ENCODE peak calls at places on chromosome 15, in five cellular contexts. R, X, A, V and U are unnamed samples.

GRCh38 chr15:95296626-95297025 is 1033.9 kb upstream of the NR2F2 start:
- DNase-seq in R (no peak), X (no peak), A (no peak), V (no peak), U (no peak)

GRCh38 chr15:32098033-32098432 is 67.7 kb downstream of the CHRNA7 start:
- DNase-seq in R (no peak), X (no peak), A (no peak), V (no peak), U (no peak)

GRCh38 chr15:96348112-96349027 is 17.9 kb downstream of the NR2F2 start:
- DNase-seq in R (no peak), X (no peak), A (peak), V (no peak), U (no peak)

GRCh38 chr15:31974154-31974794 is 56.0 kb upstream of the CHRNA7 start:
- DNase-seq in R (no peak), X (no peak), A (no peak), V (no peak), U (no peak)

GRCh38 chr15:25238126-25238525 is 200.7 kb downstream of the UBE3A start:
- DNase-seq in R (peak), X (no peak), A (no peak), V (no peak), U (peak)

GRCh38 chr15:77874071-77874470 is 203.4 kb downstream of the TBC1D2B start:
- DNase-seq in R (no peak), X (no peak), A (no peak), V (no peak), U (no peak)

GRCh38 chr15:86892774-86893449 is 813.2 kb downstream of the AGBL1 start:
- DNase-seq in R (no peak), X (no peak), A (no peak), V (no peak), U (no peak)

GRCh38 chr15:64158363-64159134 is 4.3 kb downstream of the PPIB start:
- DNase-seq in R (no peak), X (no peak), A (no peak), V (no peak), U (no peak)

GRCh38 chr15:98568382-98569017 is 79.8 kb upstream of the IGF1R start:
- DNase-seq in R (no peak), X (no peak), A (no peak), V (no peak), U (no peak)

GRCh38 chr15:53586815-53587214 is 172.6 kb downstream of the WDR72 start:
- DNase-seq in R (no peak), X (peak), A (peak), V (peak), U (no peak)

GRCh38 chr15:99495430-99496301 is 70.1 kb upstream of the MEF2A start:
- DNase-seq in R (no peak), X (no peak), A (no peak), V (no peak), U (no peak)

GRCh38 chr15:41115652-41116115 is 396 bp downstream of the INO80 start:
- DNase-seq in R (peak), X (peak), A (peak), V (peak), U (peak)

GRCh38 chr15:29631076-29632070 is 190.9 kb downstream of the TJP1 start:
- DNase-seq in R (no peak), X (no peak), A (peak), V (peak), U (no peak)

GRCh38 chr15:78880828-78881227 is 8.1 kb downstream of the MORF4L1 start:
- DNase-seq in R (no peak), X (no peak), A (no peak), V (no peak), U (no peak)

GRCh38 chr15:20346082-20346805 is 195.4 kb downstream of the GOLGA6L6 start:
- DNase-seq in R (no peak), X (no peak), A (no peak), V (peak), U (peak)

GRCh38 chr15:64096486-64097431 is 977 bp downstream of the SNX1 start:
- DNase-seq in R (no peak), X (no peak), A (no peak), V (peak), U (no peak)

GRCh38 chr15:54119056-54119455 is 140.8 kb downstream of the UNC13C start:
- DNase-seq in R (no peak), X (no peak), A (no peak), V (no peak), U (no peak)

GRCh38 chr15:86624261-86625036 is 544.8 kb downstream of the AGBL1 start:
- DNase-seq in R (peak), X (no peak), A (peak), V (peak), U (no peak)

GRCh38 chr15:92629276-92629974 is 26.1 kb downstream of the FAM174B start:
- DNase-seq in R (peak), X (peak), A (peak), V (no peak), U (no peak)

GRCh38 chr15:32651229-32651837 is 9.8 kb downstream of the SCG5 start:
- DNase-seq in R (no peak), X (peak), A (peak), V (peak), U (no peak)

GRCh38 chr15:73454096-73454495 is 11.1 kb downstream of the REC114 start:
- DNase-seq in R (no peak), X (no peak), A (no peak), V (no peak), U (no peak)

GRCh38 chr15:99818872-99819271 is 85.6 kb upstream of the LYSMD4 start:
- DNase-seq in R (no peak), X (no peak), A (no peak), V (no peak), U (no peak)

GRCh38 chr15:41926184-41927056 is 32.6 kb upstream of the SPTBN5 start:
- DNase-seq in R (no peak), X (peak), A (peak), V (no peak), U (no peak)

GRCh38 chr15:52150043-52150825 is 37.7 kb upstream of the BCL2L10 start:
- DNase-seq in R (no peak), X (no peak), A (peak), V (no peak), U (no peak)

GRCh38 chr15:98865397-98866339 is 141.9 kb downstream of the PGPEP1L start:
- DNase-seq in R (peak), X (peak), A (peak), V (peak), U (no peak)

GRCh38 chr15:56244237-56244810 is 645 bp upstream of the RFX7 start:
- DNase-seq in R (peak), X (peak), A (peak), V (no peak), U (no peak)

GRCh38 chr15:99264125-99264524 is 12.8 kb downstream of the LRRC28 start:
- DNase-seq in R (no peak), X (no peak), A (no peak), V (no peak), U (no peak)

GRCh38 chr15:86229966-86230365 is 150.3 kb downstream of the AGBL1 start:
- DNase-seq in R (no peak), X (no peak), A (no peak), V (no peak), U (no peak)

GRCh38 chr15:68704496-68705021 is 116.1 kb downstream of the ANP32A start:
- DNase-seq in R (no peak), X (peak), A (no peak), V (no peak), U (no peak)

GRCh38 chr15:42955518-42955917 is 34.9 kb upstream of the TTBK2 start:
- DNase-seq in R (no peak), X (no peak), A (no peak), V (no peak), U (no peak)

GRCh38 chr15:27990411-27991338 is 108.4 kb downstream of the OCA2 start:
- DNase-seq in R (no peak), X (no peak), A (no peak), V (no peak), U (no peak)

GRCh38 chr15:56064152-56064551 is 70.7 kb upstream of the NEDD4 start:
- DNase-seq in R (no peak), X (no peak), A (no peak), V (no peak), U (no peak)

GRCh38 chr15:68517285-68517711 is 61.5 kb upstream of the CORO2B start:
- DNase-seq in R (peak), X (no peak), A (no peak), V (no peak), U (no peak)

GRCh38 chr15:57156210-57156887 is 220.0 kb upstream of the CGNL1 start:
- DNase-seq in R (no peak), X (no peak), A (no peak), V (no peak), U (no peak)

GRCh38 chr15:101193063-101193712 is 58.7 kb downstream of the CHSY1 start:
- DNase-seq in R (no peak), X (no peak), A (no peak), V (no peak), U (no peak)

GRCh38 chr15:39672666-39673065 is 91.8 kb downstream of the THBS1 start:
- DNase-seq in R (no peak), X (no peak), A (no peak), V (no peak), U (no peak)

GRCh38 chr15:50523736-50524318 is 22.6 kb downstream of the USP50 start:
- DNase-seq in R (no peak), X (no peak), A (no peak), V (no peak), U (no peak)

GRCh38 chr15:77824361-77824985 is 191.8 kb upstream of the LINGO1 start:
- DNase-seq in R (no peak), X (no peak), A (no peak), V (no peak), U (peak)

GRCh38 chr15:80662756-80663553 is 32.2 kb upstream of the ABHD17C start:
- DNase-seq in R (no peak), X (no peak), A (peak), V (no peak), U (no peak)

GRCh38 chr15:80659375-80659774 is 35.7 kb upstream of the ABHD17C start:
- DNase-seq in R (no peak), X (no peak), A (no peak), V (no peak), U (no peak)

GRCh38 chr15:80662129-80662528 is 33.0 kb upstream of the ABHD17C start:
- DNase-seq in R (no peak), X (no peak), A (no peak), V (no peak), U (no peak)

GRCh38 chr15:80665151-80665550 is 30.0 kb upstream of the ABHD17C start:
- DNase-seq in R (no peak), X (no peak), A (no peak), V (no peak), U (no peak)

DNA sequence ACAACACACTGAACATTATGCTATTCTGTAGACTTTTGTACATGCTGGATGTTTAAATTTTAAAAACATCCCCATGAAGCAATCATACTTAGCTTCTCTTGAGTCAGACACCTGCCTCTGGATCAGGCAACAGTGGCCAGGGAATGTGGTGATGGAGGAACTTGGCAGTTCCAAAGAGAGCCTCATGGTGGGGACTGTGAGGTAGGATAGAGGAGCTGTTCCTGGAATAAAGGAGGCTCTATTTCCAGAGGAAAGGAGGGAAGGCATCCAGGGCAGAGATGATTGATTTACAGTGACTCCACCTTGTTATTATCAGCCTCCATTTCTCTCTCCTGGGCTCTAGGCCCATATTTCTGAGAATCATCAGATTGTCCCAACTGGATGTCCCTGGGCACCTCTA is 35.0 kb upstream of the ABHD17C start:
- DNase-seq in R (no peak), X (peak), A (peak), V (no peak), U (no peak)
- TF ChIP-seq CTCF in R (peak), X (no peak), A (no peak), V (no peak), U (peak)

DNA sequence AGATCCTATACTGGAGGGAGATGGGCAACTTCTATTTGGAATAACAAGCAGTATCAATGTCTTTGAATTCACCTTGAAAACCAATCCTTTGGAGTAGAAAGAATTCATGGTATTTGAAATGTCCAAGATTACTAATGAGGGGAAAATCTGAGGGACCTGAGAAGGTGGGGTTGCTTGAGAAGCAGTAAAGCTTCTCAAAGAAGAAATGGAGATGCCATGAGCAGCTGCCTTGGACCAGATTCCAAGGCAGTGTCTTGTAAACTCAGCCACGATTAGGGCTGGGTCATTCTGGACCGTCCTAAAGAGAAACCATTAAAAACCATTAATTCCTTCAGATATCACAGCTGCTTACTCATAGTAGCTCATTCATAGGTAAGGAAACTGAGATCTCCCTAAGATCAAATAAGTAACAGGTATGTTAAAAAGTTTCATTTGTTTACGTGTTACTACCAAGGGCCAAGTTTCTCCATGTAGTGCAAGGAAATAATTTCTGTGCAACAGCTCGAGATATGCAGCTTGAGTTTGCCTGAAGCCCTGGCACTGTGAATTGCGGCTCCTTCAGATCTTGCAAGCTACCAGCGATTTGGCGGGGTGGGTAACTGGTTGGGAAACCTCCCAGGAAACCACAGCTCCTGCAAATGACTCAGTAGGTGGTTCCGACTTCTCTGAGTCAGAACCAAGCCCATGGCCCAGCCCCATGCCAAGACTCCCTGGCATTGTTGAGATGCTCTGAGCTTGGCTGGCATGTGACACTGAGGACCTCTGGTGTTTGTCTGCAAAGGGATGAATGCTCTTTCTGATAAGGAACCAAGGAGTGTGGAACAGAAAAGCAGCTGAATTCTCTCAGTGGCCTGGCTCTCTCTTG is 296.8 kb downstream of the RORA start:
- DNase-seq in R (peak), X (peak), A (no peak), V (no peak), U (no peak)
- TF ChIP-seq CTCF in R (no peak), X (no peak), A (no peak), V (no peak), U (peak)

GRCh38 chr15:71755092-71755491 is 55.3 kb upstream of the NR2E3 start:
- DNase-seq in R (no peak), X (no peak), A (no peak), V (no peak), U (no peak)

GRCh38 chr15:71754660-71755059 is 55.7 kb upstream of the NR2E3 start:
- DNase-seq in R (no peak), X (no peak), A (no peak), V (no peak), U (no peak)

GRCh38 chr15:71752085-71752484 is 58.3 kb upstream of the NR2E3 start:
- DNase-seq in R (no peak), X (no peak), A (no peak), V (no peak), U (no peak)

GRCh38 chr15:71753346-71753745 is 57.0 kb upstream of the NR2E3 start:
- DNase-seq in R (no peak), X (no peak), A (no peak), V (no peak), U (no peak)

DNA sequence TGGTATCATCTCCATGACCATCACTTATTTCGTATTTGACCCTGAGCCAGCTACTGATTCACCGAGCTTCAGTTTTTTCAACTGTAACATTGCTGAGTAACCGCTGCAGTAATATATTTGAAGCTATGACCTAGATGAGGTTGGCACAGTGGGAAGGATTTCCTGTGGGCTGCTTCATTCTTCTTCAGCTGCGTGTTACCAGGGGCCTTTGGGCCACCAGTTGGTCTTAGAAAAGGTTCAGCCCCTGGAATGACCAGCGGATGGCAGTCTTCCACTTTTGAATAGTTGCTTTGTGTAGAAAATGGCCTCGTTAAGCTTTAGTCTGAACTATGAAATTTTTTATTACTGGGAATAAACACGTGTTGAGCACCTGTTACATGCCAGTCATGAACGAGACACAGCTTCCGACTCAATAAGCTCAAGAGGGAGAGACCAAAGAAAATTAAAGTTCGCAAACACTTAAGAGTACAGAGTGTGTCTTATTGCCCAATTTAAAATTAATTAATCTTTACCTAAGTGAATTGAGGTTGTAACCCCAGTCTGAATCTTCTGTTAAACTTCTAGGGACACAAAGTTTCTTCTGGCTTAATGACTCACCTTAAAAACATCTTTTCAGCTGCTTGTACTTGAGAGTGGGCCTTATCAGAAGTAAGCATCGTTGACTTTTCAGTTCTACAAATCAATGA is 57.6 kb upstream of the NR2E3 start:
- DNase-seq in R (no peak), X (no peak), A (peak), V (peak), U (no peak)
- TF ChIP-seq CTCF in R (peak), X (no peak), A (no peak), V (peak), U (peak)

DNA sequence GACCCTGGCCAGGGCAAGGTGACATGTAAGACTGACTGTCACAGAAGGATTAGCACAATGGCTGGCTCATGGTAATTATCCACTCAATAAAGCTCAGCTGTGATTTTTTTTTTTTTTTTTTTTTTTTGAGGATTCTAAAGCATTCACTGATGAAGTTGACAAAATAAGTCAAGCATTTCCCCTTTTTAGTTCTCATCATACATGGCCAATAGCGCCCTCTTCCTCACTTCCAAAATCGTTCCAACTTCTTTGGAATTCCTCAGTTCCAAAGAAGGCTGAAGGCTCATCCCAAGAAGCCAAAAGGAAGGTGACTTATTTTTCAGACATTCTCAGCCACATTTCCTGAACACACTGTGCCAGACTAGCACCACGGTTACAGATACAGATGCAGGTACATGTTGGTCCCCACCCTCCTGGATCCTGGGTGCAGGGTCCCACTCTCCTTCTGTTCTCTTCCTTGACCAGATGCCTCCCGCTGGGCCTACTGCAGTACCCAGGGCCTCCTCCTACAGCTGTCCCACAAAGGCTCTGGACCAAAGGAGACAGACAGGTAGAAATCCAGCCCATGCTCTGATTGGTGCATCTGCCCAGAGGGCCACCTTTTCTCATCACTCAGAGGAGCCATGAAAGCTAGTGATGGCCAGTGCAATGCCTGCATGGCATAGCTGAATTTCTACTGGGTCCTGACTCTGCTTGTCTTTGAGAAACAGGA is 202.6 kb downstream of the UACA start:
- DNase-seq in R (peak), X (peak), A (no peak), V (no peak), U (no peak)
- TF ChIP-seq CTCF in R (no peak), X (no peak), A (no peak), V (no peak), U (peak)